ENCODE peak calls at places on chromosomes 13 and 19, in four cellular contexts. K is CD8-positive, alpha-beta memory T cell; D is mammary epithelial cell; X is left ventricle myocardium inferior. T is an unnamed sample. For H3K36me3 and H3K4me1, the result is how much of the 10 kb centered on the place peaks cover.

GRCh38 chr13:85700909-85701308 is 98.3 kb downstream of the SLITRK6 start:
- DNase-seq in K (no peak), D (peak), X (no peak), T (no peak)

GRCh38 chr13:68987585-68987984 is 1120.0 kb upstream of the ATXN8OS start:
- DNase-seq in K (no peak), D (no peak), X (no peak), T (no peak)

GRCh38 chr13:100828226-100828625 is 153.6 kb upstream of the TMTC4 start:
- DNase-seq in K (no peak), D (no peak), X (no peak), T (no peak)

GRCh38 chr13:110217811-110218210 is 89.1 kb downstream of the COL4A1 start:
- DNase-seq in K (no peak), D (no peak), X (no peak), T (no peak)

GRCh38 chr13:23087884-23088283 is 92.9 kb upstream of the SGCG start:
- DNase-seq in K (no peak), D (no peak), X (no peak), T (no peak)

GRCh38 chr19:13959962-13960862 is 7.9 kb downstream of the DCAF15 start:
- DNase-seq in K (no peak), D (no peak), X (no peak), T (no peak)

GRCh38 chr13:24293761-24294160 is 15.6 kb upstream of the C1QTNF9 start:
- DNase-seq in K (no peak), D (no peak), X (no peak), T (no peak)

GRCh38 chr13:44212633-44213387 is 160.8 kb upstream of the SERP2 start:
- DNase-seq in K (no peak), D (no peak), X (peak), T (peak)

GRCh38 chr19:4362038-4362828 is 18.9 kb downstream of the MPND start:
- DNase-seq in K (no peak), D (no peak), X (no peak), T (no peak)

GRCh38 chr19:4365341-4365740 is 22.0 kb downstream of the MPND start:
- DNase-seq in K (no peak), D (no peak), X (no peak), T (no peak)

GRCh38 chr19:4362871-4363545 is 19.6 kb downstream of the MPND start:
- DNase-seq in K (no peak), D (no peak), X (no peak), T (no peak)

GRCh38 chr19:4365791-4366665 is 22.7 kb downstream of the MPND start:
- DNase-seq in K (no peak), D (no peak), X (no peak), T (no peak)

GRCh38 chr19:4363571-4364304 is 20.4 kb downstream of the MPND start:
- DNase-seq in K (no peak), D (no peak), X (no peak), T (no peak)
- H3K36me3 ChIP-seq in K (under half), D (under half), X (half or more), T (half or more)

GRCh38 chr19:56106993-56107392 is 14.1 kb downstream of the ZNF787 start:
- DNase-seq in K (no peak), D (no peak), X (no peak), T (no peak)

GRCh38 chr19:56110515-56111448 is 10.3 kb downstream of the ZNF787 start:
- DNase-seq in K (no peak), D (no peak), X (peak), T (peak)

GRCh38 chr19:56108447-56109195 is 12.5 kb downstream of the ZNF787 start:
- DNase-seq in K (no peak), D (no peak), X (peak), T (peak)

GRCh38 chr19:56107626-56108351 is 13.3 kb downstream of the ZNF787 start:
- DNase-seq in K (no peak), D (no peak), X (no peak), T (no peak)

DNA sequence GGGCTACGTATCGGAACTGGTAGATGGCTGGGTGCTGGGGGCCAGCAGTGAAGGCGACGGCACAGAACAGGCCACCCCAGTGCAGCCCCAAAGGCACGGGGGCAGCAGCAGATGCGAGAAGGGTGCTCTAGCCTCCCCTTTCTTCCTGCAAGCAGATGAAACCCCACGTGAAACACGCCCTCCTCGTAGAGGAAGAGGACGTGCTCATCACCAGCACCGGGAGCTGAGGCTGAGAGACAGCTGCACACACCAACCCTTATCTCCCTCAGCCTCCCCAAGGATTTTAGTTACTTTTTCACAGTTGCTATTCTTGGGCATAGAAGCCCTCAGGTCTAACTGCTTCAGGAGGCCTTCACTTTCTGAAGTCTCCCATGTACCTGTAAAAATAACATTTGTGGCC is 11.9 kb downstream of the ZNF787 start:
- DNase-seq in K (no peak), D (no peak), X (no peak), T (no peak)
- H3K4me1 ChIP-seq in K (under half), D (under half), X (half or more), T (half or more)

DNA sequence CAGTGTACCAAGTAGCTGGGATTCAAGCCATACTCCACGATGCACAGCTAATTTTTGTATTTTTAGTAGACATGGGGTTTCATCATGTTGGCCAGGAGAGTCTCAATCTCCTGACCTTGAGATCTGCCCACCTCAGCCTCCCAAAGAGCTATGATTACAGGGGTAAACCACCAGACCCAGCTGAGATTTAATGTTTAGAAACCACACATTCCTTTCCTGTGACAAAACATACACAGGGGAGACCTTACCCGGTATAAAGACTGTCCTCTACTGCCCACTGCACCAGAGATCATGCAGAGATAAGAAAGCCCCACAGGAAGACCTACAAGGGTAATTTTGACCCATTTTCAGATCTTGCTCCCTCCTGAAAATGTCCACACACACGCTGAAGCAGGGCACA is 22.8 kb upstream of the ZNF83 start:
- DNase-seq in K (no peak), D (no peak), X (no peak), T (no peak)
- H3K27ac ChIP-seq in K (no peak), D (no peak), X (no peak), T (no peak)

GRCh38 chr19:1011831-1012333 is 9.0 kb downstream of the TMEM259 start:
- DNase-seq in K (no peak), D (no peak), X (no peak), T (no peak)

GRCh38 chr19:1015061-1015781 is 5.7 kb downstream of the TMEM259 start:
- DNase-seq in K (no peak), D (no peak), X (no peak), T (peak)

GRCh38 chr19:1014161-1015060 is 6.5 kb downstream of the TMEM259 start:
- DNase-seq in K (no peak), D (no peak), X (peak), T (no peak)

GRCh38 chr19:1012334-1012733 is 8.6 kb downstream of the TMEM259 start:
- DNase-seq in K (no peak), D (no peak), X (peak), T (peak)

GRCh38 chr19:1013218-1013617 is 7.7 kb downstream of the TMEM259 start:
- DNase-seq in K (no peak), D (no peak), X (no peak), T (no peak)
- H3K36me3 ChIP-seq in K (under half), D (under half), X (half or more), T (under half)

DNA sequence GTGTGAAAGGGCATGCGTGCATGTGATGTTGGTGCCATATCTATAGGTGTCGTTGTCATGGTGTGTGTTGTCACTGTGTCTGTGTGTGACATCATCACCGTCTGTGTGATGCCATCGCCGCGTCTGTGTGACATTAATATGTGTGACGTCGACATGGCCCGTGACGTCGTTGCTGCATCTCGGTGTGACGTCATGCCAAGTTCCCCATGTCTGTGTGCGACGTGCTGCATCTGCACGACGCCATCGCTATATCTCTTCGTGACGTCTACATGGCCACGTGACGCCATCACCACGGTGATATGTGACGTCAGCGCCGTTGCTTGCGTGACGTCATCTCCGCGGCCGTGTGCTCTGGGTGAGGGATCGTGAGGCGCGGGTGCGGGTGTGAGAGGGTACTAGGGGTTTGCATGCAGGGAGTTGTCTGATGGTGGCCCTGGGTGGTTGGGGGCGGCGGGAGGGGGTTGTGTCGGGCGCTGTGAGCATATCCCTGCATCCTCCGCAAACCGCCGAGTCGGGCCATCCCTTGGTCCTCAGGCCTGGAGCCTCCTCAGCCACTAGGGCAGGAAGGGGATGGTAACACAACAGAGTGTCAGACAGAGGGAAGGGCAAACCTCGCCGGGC is 14.6 kb downstream of the GTPBP3 start:
- DNase-seq in K (no peak), D (no peak), X (no peak), T (no peak)
- H3K4me1 ChIP-seq in K (under half), D (under half), X (half or more), T (under half)

GRCh38 chr19:51357952-51358351 is 8.2 kb downstream of the ETFB start:
- DNase-seq in K (no peak), D (no peak), X (no peak), T (peak)

GRCh38 chr19:51354103-51354741 is 12.0 kb downstream of the ETFB start:
- DNase-seq in K (no peak), D (no peak), X (no peak), T (no peak)

GRCh38 chr19:51352783-51353360 is 10.9 kb upstream of the VSIG10L start:
- DNase-seq in K (no peak), D (no peak), X (no peak), T (no peak)

GRCh38 chr19:51356159-51356801 is 9.9 kb downstream of the ETFB start:
- DNase-seq in K (no peak), D (no peak), X (no peak), T (no peak)

DNA sequence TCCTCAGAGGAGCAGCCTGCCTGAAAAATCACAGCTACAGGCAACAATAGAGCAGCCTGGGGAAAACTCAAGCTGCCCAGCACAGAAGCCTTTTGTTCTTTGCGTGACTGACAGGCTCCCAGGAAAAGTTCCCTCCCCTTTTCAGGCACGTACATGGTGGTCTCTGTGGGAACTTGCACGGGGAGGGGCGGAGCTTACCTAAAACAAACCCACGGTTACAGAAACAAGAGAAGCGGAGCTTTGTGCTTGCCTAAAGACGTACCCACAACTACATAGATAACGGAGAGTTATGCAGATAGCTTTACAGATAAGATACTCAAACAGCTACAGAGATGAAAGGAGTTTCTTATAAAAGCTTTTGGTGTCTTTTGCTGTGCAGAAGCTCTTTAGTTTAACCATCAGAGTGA is 11.4 kb downstream of the ETFB start:
- DNase-seq in K (peak), D (peak), X (no peak), T (no peak)
- H3K27ac ChIP-seq in K (no peak), D (no peak), X (no peak), T (no peak)

GRCh38 chr19:49652723-49653465 is 10.9 kb downstream of the SCAF1 start:
- DNase-seq in K (no peak), D (no peak), X (no peak), T (no peak)

GRCh38 chr19:49651871-49652722 is 10.1 kb downstream of the SCAF1 start:
- DNase-seq in K (no peak), D (no peak), X (no peak), T (no peak)

GRCh38 chr19:49654581-49654980 is 11.1 kb downstream of the IRF3 start:
- DNase-seq in K (no peak), D (no peak), X (no peak), T (no peak)

GRCh38 chr19:49653466-49653806 is 11.4 kb downstream of the SCAF1 start:
- DNase-seq in K (no peak), D (no peak), X (no peak), T (no peak)

GRCh38 chr19:49651029-49651825 is 9.2 kb downstream of the SCAF1 start:
- DNase-seq in K (no peak), D (no peak), X (no peak), T (no peak)
- H3K36me3 ChIP-seq in K (under half), D (under half), X (half or more), T (under half)

DNA sequence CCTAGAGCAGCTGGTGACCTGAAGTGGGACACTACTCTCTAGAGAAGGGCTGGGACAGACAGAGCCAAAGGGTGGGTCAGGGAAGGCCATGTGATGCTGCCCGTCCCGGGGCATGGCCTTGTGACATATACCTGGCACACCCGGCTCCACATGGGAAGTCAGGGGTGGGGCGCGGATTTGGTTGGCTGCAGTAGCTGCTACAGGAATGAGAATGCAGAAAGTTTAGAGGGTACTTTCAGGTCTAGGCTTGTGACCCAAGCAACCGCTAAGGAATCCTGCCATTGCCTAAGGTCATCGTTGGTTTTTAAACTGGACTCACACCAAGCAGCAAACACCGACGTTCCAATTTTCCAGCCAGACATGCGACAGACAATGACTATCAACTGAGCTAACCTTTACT is 25.9 kb downstream of the RCBTB2 start:
- DNase-seq in K (no peak), D (peak), X (no peak), T (no peak)
- H3K4me1 ChIP-seq in K (under half), D (half or more), X (half or more), T (under half)

GRCh38 chr13:75425216-75426009 is 56.6 kb downstream of the TBC1D4 start:
- DNase-seq in K (no peak), D (no peak), X (no peak), T (no peak)

GRCh38 chr13:75432045-75432444 is 49.9 kb downstream of the TBC1D4 start:
- DNase-seq in K (no peak), D (no peak), X (no peak), T (no peak)

GRCh38 chr13:75432811-75433244 is 49.1 kb downstream of the TBC1D4 start:
- DNase-seq in K (no peak), D (no peak), X (no peak), T (no peak)

GRCh38 chr13:75426421-75426820 is 55.5 kb downstream of the TBC1D4 start:
- DNase-seq in K (no peak), D (peak), X (no peak), T (no peak)

DNA sequence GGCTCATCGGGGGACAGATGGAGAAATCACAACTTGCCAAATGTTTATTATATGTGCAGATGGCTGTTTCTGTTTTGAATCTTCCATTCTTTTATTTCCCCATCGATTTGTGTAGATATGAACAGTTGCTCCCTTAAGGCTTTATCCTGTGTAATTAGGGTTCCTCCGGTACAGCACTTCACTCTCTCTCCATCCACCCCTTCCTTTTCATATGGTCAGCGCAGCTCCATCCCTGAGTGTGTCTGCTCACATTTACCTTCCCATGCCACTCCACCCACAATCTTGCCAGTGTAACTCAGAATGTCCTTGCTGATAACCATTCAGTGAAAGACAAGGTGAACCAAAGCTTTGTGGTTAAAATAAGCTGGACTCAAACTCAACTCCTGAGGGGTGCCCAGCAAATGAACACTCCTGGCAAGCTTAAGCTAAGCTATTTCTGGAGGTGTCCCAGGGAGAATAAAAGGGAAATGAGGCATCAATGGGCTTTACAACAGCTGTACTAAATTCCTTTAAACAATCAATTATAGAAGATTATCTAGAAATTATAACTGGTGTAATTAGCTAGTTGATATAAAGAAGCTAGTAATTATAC is 51.3 kb downstream of the TBC1D4 start:
- DNase-seq in K (no peak), D (no peak), X (no peak), T (no peak)
- H3K27ac ChIP-seq in K (no peak), D (no peak), X (peak), T (peak)

GRCh38 chr19:10687518-10688288 is 13.5 kb upstream of the QTRT1 start:
- DNase-seq in K (no peak), D (no peak), X (no peak), T (no peak)
- H3K36me3 ChIP-seq in K (half or more), D (under half), X (half or more), T (half or more)

T was measured in psoas muscle.